ENCODE peak calls at places on chromosome 3, in six cellular contexts. S, C, Y, T, A and D are unnamed samples.

GRCh38 chr3:49173792-49174170 is 2.4 kb downstream of the KLHDC8B start:
- DNase-seq in S (peak; percentile 77), C (no peak), Y (no peak), T (no peak), A (peak; percentile 38), D (no peak)

GRCh38 chr3:140395134-140396075 is 282.5 kb upstream of the TRIM42 start:
- DNase-seq in S (no peak), C (no peak), Y (no peak), T (no peak), A (no peak), D (no peak)

GRCh38 chr3:176574736-176575135 is 622.5 kb downstream of the TBL1XR1 start:
- DNase-seq in S (no peak), C (peak; percentile 15), Y (no peak), T (peak; percentile 62), A (peak; percentile 54), D (no peak)

GRCh38 chr3:127569160-127569559 is 21.4 kb downstream of the TPRA1 start:
- DNase-seq in S (no peak), C (no peak), Y (no peak), T (no peak), A (no peak), D (no peak)

GRCh38 chr3:18423401-18424212 is 1.5 kb downstream of the SATB1 start:
- DNase-seq in S (peak; percentile 43), C (peak; percentile 56), Y (peak; percentile 2), T (no peak), A (peak; percentile 67), D (no peak)

GRCh38 chr3:119258915-119259314 is 18.2 kb upstream of the B4GALT4 start:
- DNase-seq in S (no peak), C (no peak), Y (no peak), T (no peak), A (no peak), D (no peak)

GRCh38 chr3:187944391-187945179 is 199.3 kb upstream of the BCL6 start:
- DNase-seq in S (no peak), C (no peak), Y (no peak), T (no peak), A (no peak), D (no peak)

GRCh38 chr3:106326941-106327765 is 458.3 kb upstream of the CBLB start:
- DNase-seq in S (no peak), C (no peak), Y (no peak), T (no peak), A (peak; percentile 80), D (no peak)

GRCh38 chr3:185484296-185484695 is 14.5 kb downstream of the TMEM41A start:
- DNase-seq in S (no peak), C (no peak), Y (no peak), T (no peak), A (no peak), D (no peak)

GRCh38 chr3:72185549-72186484 is 400.9 kb upstream of the PROK2 start:
- DNase-seq in S (no peak), C (peak; percentile 88), Y (no peak), T (peak; percentile 50), A (peak; percentile 92), D (no peak)

GRCh38 chr3:159978353-159978752 is 10.3 kb upstream of the IL12A start:
- DNase-seq in S (no peak), C (no peak), Y (no peak), T (no peak), A (no peak), D (no peak)

GRCh38 chr3:141336672-141337522 is 31.4 kb upstream of the ZBTB38 start:
- DNase-seq in S (no peak), C (peak; percentile 90), Y (no peak), T (peak; percentile 45), A (peak; percentile 92), D (no peak)

GRCh38 chr3:129967761-129968160 is 6.8 kb upstream of the TRH start:
- DNase-seq in S (no peak), C (no peak), Y (no peak), T (no peak), A (no peak), D (no peak)

GRCh38 chr3:172561894-172562664 is 38.8 kb upstream of the TNFSF10 start:
- DNase-seq in S (no peak), C (no peak), Y (no peak), T (no peak), A (no peak), D (no peak)

GRCh38 chr3:59816312-59816711 is 766.5 kb upstream of the CFAP20DC start:
- DNase-seq in S (no peak), C (no peak), Y (no peak), T (no peak), A (no peak), D (no peak)

GRCh38 chr3:10428393-10429091 is 76.8 kb downstream of the ATP2B2 start:
- DNase-seq in S (no peak), C (no peak), Y (no peak), T (no peak), A (no peak), D (peak; percentile 47)

GRCh38 chr3:129369711-129370110 is 58.7 kb downstream of the EFCAB12 start:
- DNase-seq in S (no peak), C (no peak), Y (no peak), T (no peak), A (no peak), D (no peak)

GRCh38 chr3:54536450-54536849 is 391.4 kb downstream of the LRTM1 start:
- DNase-seq in S (no peak), C (no peak), Y (no peak), T (no peak), A (no peak), D (no peak)

GRCh38 chr3:191762323-191762960 is 301.5 kb downstream of the PYDC2 start:
- DNase-seq in S (no peak), C (no peak), Y (peak; percentile 4), T (peak; percentile 54), A (peak; percentile 94), D (no peak)

GRCh38 chr3:194333212-194333980 is 17.7 kb downstream of the CPN2 start:
- DNase-seq in S (peak; percentile 94), C (peak; percentile 77), Y (peak; percentile 61), T (no peak), A (peak; percentile 78), D (no peak)

GRCh38 chr3:146308682-146309081 is 57.8 kb upstream of the PLSCR4 start:
- DNase-seq in S (no peak), C (peak; percentile 52), Y (peak; percentile 33), T (peak; percentile 58), A (peak; percentile 89), D (no peak)

GRCh38 chr3:118425272-118425837 is 609.3 kb downstream of the IGSF11 start:
- DNase-seq in S (no peak), C (no peak), Y (no peak), T (no peak), A (no peak), D (no peak)

GRCh38 chr3:66809579-66809958 is 188.5 kb upstream of the KBTBD8 start:
- DNase-seq in S (no peak), C (no peak), Y (no peak), T (no peak), A (no peak), D (no peak)

GRCh38 chr3:184039414-184039813 is 7.9 kb downstream of the HTR3D start:
- DNase-seq in S (no peak), C (no peak), Y (no peak), T (no peak), A (peak; percentile 55), D (no peak)

GRCh38 chr3:43921056-43921455 is 230.3 kb downstream of the ABHD5 start:
- DNase-seq in S (no peak), C (no peak), Y (no peak), T (no peak), A (no peak), D (no peak)

GRCh38 chr3:162285252-162285651 is 788.6 kb downstream of the OTOL1 start:
- DNase-seq in S (no peak), C (no peak), Y (no peak), T (no peak), A (no peak), D (no peak)

GRCh38 chr3:64344721-64345207 is 119.5 kb upstream of the PRICKLE2 start:
- DNase-seq in S (no peak), C (peak; percentile 75), Y (no peak), T (no peak), A (peak; percentile 90), D (no peak)

GRCh38 chr3:190155752-190156151 is 35.1 kb upstream of the P3H2 start:
- DNase-seq in S (no peak), C (no peak), Y (no peak), T (no peak), A (peak; percentile 71), D (no peak)

GRCh38 chr3:72054976-72055375 is 270.0 kb upstream of the PROK2 start:
- DNase-seq in S (no peak), C (no peak), Y (no peak), T (no peak), A (no peak), D (no peak)

GRCh38 chr3:4350789-4351163 is 47.6 kb downstream of the SETMAR start:
- DNase-seq in S (no peak), C (peak; percentile 32), Y (peak; percentile 45), T (peak; percentile 33), A (peak; percentile 67), D (no peak)

GRCh38 chr3:134373942-134374790 is at the start of gene AMOTL2:
- DNase-seq in S (peak; percentile 97), C (peak; percentile 97), Y (peak; percentile 89), T (peak; percentile 90), A (peak; percentile 96), D (no peak)

GRCh38 chr3:55412580-55412979 is 74.5 kb downstream of the WNT5A start:
- DNase-seq in S (no peak), C (no peak), Y (no peak), T (no peak), A (no peak), D (no peak)

GRCh38 chr3:143835312-143835711 is 13.0 kb downstream of the SLC9A9 start:
- DNase-seq in S (no peak), C (no peak), Y (no peak), T (no peak), A (no peak), D (no peak)
- TF ChIP-seq CTCF in S (no peak), C (no peak), Y (no peak), T (no peak), A (no peak), D (no peak)

GRCh38 chr3:154018100-154018696 is 103.0 kb upstream of the ARHGEF26 start:
- DNase-seq in S (no peak), C (no peak), Y (peak; percentile 21), T (no peak), A (peak; percentile 2), D (no peak)
- TF ChIP-seq CTCF in S (no peak), C (peak; percentile 55), Y (peak; percentile 82), T (peak; percentile 51), A (peak; percentile 68), D (peak; percentile 71)

DNA sequence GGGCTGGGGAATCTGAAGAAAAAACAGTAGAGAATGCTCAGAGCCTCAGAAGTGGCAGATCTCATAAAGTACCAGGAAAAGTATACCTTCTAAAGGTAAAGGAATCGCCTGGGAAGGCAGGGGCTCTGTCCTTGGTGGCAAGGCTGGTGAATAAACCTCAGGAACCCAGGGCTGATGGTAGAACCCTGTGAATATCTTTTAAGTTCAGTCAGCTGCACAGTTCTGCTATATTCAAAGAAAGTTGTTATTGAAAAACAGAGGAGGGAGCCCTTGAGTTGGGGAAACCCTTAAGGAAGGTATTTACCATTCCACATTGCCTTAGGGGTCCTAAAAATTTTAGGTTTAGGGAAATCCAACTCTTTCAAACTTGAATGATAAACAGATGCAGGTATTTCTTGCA is 31.2 kb downstream of the ZPLD1 start:
- DNase-seq in S (no peak), C (no peak), Y (no peak), T (no peak), A (no peak), D (no peak)
- TF ChIP-seq CTCF in S (no peak), C (no peak), Y (no peak), T (no peak), A (peak; percentile 5), D (no peak)

GRCh38 chr3:69568458-69568857 is 170.8 kb upstream of the MITF start:
- DNase-seq in S (no peak), C (peak; percentile 20), Y (no peak), T (peak; percentile 21), A (peak; percentile 15), D (no peak)
- TF ChIP-seq CTCF in S (no peak), C (no peak), Y (no peak), T (no peak), A (no peak), D (no peak)